ENCODE peak calls at places on chromosomes 2 and 18, in seven cellular contexts. M, L, N, O, E, F and T are unnamed samples.

GRCh38 chr2:234308814-234309195 is 188.1 kb downstream of the ARL4C start:
- DNase-seq in L (no peak), M (no peak), N (peak), F (no peak), O (peak), E (no peak), T (peak)

GRCh38 chr2:31268344-31268743 is 34.4 kb downstream of the EHD3 start:
- DNase-seq in E (no peak), O (no peak), N (no peak), L (no peak), F (no peak), M (no peak), T (no peak)

GRCh38 chr18:31679806-31680793 is 4.3 kb downstream of the B4GALT6 start:
- DNase-seq in E (no peak), O (peak), N (no peak), M (no peak), L (no peak), F (no peak), T (no peak)

GRCh38 chr2:215904101-215904500 is 109.2 kb downstream of the MREG start:
- DNase-seq in M (no peak), E (no peak), L (no peak), O (peak), F (no peak), N (peak), T (peak)

GRCh38 chr18:8705280-8705940 is at the start of gene MTCL1:
- DNase-seq in L (peak), F (no peak), N (peak), O (peak), M (peak), E (peak), T (peak)

GRCh38 chr2:80496770-80497169 is 192.2 kb upstream of the LRRTM1 start:
- DNase-seq in M (no peak), O (peak), L (no peak), N (peak), E (no peak), F (no peak), T (peak)

GRCh38 chr2:181438298-181438697 is 18.9 kb upstream of the ITGA4 start:
- DNase-seq in M (no peak), L (no peak), O (no peak), E (no peak), F (no peak), N (no peak), T (no peak)

GRCh38 chr2:232624554-232624842 is 8.9 kb upstream of the EFHD1 start:
- DNase-seq in O (no peak), E (no peak), F (no peak), N (no peak), M (no peak), L (no peak), T (no peak)

GRCh38 chr18:452801-453200 is 47.7 kb downstream of the COLEC12 start:
- DNase-seq in E (no peak), O (no peak), L (no peak), N (peak), F (no peak), M (no peak), T (no peak)

GRCh38 chr2:41222593-41222992 is 770.7 kb upstream of the SLC8A1 start:
- DNase-seq in N (no peak), M (no peak), E (no peak), O (no peak), F (no peak), L (no peak), T (no peak)

GRCh38 chr2:180524458-180524857 is 455.9 kb upstream of the UBE2E3 start:
- DNase-seq in N (peak), E (no peak), O (no peak), L (no peak), M (no peak), F (no peak), T (peak)

GRCh38 chr2:119486886-119487285 is 37.4 kb downstream of the SCTR start:
- DNase-seq in F (no peak), O (peak), L (no peak), N (no peak), M (no peak), E (no peak), T (no peak)

GRCh38 chr2:183919926-183920325 is 678.4 kb upstream of the ZNF804A start:
- DNase-seq in E (no peak), F (no peak), M (no peak), L (no peak), N (no peak), O (no peak), T (no peak)

GRCh38 chr2:121431214-121431613 is 99.5 kb upstream of the RNU4ATAC start:
- DNase-seq in F (no peak), M (no peak), N (no peak), O (no peak), L (no peak), E (no peak), T (no peak)
- H3K4me3 ChIP-seq in F (no peak), M (no peak), N (no peak), O (no peak), L (no peak), E (no peak), T (no peak)

DNA sequence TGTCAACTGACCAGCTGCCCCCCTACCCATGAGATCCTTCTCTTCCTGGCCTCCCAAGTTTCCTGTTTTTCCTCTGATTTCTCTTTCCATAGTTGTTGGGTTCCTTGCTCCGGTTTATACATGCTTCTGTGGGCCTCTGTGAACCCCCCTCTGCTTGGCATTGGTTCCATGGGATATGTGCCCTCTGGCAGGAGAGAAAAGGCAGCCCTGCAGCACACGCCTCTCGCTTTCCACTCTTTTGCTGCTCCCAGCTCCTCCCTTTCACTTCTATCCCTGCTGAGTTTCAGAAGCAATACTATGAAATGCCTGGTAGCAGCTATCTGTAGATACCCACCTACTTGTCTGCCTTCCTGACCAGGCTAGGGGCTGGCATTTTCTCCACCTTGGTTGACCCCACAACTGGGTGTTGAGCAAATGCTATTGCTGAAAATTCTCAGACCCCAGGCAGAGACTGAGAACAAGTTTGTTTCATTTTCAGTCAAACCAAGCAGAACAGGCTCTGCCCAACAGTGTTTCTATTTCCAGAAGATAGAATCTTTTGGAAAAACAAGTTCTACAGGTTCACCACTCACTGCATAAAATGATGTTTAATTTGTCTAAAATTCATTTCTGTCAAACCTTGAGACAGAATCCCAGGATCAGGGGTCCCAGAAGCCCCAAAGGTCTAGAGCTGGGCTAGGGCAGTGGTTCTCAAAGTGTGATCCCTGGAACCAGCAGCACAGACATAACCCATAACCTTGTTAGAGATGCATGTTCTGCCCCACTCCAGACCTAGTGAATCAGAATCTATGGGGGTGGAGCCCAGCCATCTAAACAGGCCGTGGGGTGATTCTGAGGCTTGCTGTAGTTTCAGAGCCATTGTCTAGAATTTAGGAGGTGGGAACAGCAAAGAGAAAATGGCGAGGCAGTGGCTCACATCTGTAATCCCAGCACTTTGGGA is 13.4 kb downstream of the CAPG start:
- DNase-seq in M (no peak), E (peak), F (no peak), N (no peak), L (no peak), O (no peak), T (no peak)
- H3K4me3 ChIP-seq in M (no peak), E (no peak), F (no peak), N (no peak), L (no peak), O (no peak), T (no peak)

DNA sequence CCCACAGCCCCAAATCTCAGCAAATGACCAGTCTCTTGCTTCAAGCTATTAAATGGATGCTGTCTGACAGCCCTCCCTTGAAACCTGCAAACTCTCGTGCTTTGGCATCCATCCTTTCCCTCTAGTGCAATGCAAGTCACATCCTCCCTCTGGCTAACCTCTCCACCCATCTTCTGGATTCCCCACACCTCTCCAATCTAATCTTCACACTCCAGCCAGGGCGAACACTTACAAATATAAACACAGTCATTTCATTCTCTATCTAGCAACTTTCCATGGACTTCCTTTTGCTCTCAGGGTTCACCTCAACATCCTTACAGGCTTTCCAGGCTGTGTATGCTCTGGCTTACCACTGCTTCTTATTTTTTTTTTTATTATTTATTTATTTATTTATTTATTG is 10.1 kb upstream of the NARS1 start:
- DNase-seq in O (no peak), F (no peak), E (no peak), M (no peak), N (no peak), L (no peak), T (no peak)
- H3K4me3 ChIP-seq in O (no peak), F (no peak), E (no peak), M (no peak), N (no peak), L (no peak), T (no peak)

GRCh38 chr2:63484901-63485300 is 103.4 kb downstream of the WDPCP start:
- DNase-seq in F (no peak), N (no peak), O (no peak), M (no peak), E (no peak), L (no peak), T (no peak)
- H3K4me3 ChIP-seq in F (no peak), N (no peak), O (no peak), M (no peak), E (no peak), L (no peak), T (no peak)

DNA sequence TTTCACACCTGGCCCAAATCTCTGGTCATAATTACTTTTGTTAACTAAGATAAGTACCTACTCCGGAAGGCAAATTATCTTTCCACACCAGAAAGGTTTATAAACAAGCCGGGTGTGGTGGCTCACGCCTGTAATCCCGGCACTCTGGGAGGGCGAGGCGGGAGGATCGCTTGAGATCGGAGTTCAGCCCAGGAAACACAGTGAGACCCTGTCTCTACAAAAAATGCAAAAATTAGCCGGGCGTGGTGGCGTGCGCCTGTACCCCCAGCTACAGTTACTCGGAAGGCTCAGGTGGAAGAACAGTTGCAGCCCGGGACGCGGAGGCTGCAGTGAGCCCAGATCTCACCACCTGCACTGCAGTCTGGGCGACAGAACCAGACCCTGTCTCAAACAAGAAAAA is 2.1 kb downstream of the PUM2 start:
- DNase-seq in F (no peak), O (no peak), L (no peak), N (no peak), M (no peak), E (no peak), T (no peak)
- H3K4me3 ChIP-seq in F (peak), O (peak), L (peak), N (no peak), M (peak), E (no peak), T (no peak)

DNA sequence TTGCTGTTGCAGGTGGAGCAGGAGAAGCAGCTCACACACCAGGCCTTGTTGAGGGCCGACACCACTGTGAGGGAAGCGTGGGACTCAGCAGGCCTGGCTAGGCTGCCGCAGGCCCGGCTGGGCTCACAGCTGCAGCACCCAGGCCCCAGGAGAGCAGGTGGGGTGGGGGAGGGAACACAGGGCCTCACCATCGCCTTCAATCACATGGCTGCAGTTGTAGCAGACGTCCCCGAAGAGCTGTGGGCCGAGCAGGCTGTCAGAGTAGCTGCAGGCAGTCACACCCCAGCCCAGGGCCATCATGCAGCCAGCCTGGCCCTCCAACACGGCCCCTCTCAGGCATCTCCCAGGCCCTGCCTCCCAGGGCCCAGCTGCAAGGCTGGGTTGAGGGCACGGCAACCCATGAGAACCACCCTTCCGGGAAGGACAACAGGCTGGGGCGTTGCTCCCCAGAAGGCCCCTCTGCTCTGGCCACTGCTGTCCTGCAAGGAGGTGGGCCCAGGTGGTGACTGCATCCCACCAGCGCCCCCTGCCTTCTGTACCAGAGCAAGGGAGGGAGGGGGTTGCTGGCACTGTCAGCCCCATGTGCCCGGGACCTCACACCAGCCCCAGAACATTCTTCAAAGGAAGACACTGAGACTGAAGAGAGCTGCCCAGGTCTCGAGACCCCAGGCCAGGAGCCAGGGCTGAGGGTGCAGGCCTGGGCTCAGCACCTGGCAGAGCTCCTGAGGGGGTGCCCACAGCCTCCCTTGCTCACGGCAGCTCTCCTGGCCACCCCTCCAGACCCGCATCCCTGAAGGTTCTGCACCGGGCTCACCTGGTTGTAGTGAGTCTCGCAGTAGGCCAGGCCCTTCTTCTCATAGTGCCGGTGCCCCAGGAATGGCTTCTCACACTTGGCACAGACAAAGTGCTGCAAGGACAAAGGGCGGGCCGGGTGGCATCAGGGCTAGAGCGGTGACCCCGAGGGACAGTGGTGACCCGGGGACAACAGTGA is 5.6 kb upstream of the GPR17 start:
- DNase-seq in N (no peak), O (no peak), F (no peak), M (no peak), L (no peak), E (no peak), T (no peak)
- H3K4me3 ChIP-seq in N (no peak), O (no peak), F (no peak), M (no peak), L (no peak), E (no peak), T (no peak)

GRCh38 chr2:201158111-201158929 is 24.6 kb upstream of the CASP10 start:
- DNase-seq in M (peak), L (peak), N (peak), O (peak), E (no peak), F (peak), T (peak)
- H3K4me3 ChIP-seq in M (no peak), L (no peak), N (no peak), O (no peak), E (no peak), F (no peak), T (no peak)

DNA sequence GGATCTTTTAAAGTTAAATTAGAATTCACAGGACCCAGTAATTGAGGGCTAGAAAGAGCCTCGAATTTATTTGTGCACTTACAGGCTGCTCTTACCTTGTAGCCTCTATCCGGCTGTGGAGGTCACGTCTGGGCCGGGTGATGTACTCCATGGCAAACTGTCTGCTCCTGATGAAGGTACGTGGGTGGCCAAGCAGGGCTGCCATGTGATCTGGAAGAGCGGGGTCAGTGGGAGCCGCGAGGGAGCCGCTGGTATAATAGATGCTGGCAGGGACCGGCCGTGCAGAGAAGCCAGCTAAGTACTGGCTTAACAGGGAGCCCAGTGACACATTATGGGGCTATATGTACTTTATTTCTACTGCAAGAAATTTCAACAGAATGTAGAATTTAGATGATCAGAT is 59.2 kb downstream of the ADI1 start:
- DNase-seq in E (peak), L (no peak), N (no peak), F (no peak), O (no peak), M (no peak), T (no peak)
- H3K4me3 ChIP-seq in E (no peak), L (no peak), N (no peak), F (no peak), O (no peak), M (no peak), T (no peak)